ENCODE peak calls at places on chromosomes 4 and X, in five cellular contexts. A is effector CD8-positive, alpha-beta T cell; Q is T-helper 22 cell; F is chondrocyte; D is suprapubic skin. U is an unnamed sample.
A peak's percentile ranks its signal among the peaks of the same experiment; 100 is the strongest.

GRCh38 chrX:48827654-48827968 is 1.3 kb downstream of the ERAS start:
- DNase-seq in D (no peak), A (no peak), Q (no peak), F (no peak), U (no peak)

GRCh38 chrX:16946361-16946964 is at the start of gene REPS2:
- DNase-seq in Q (peak; percentile 66), F (no peak), D (peak; percentile 86), A (peak; percentile 70), U (peak; percentile 49)

GRCh38 chr4:111781611-111782010 is 363.6 kb upstream of the FAM241A start:
- DNase-seq in A (no peak), F (no peak), D (no peak), Q (no peak), U (peak; percentile 1)

GRCh38 chr4:83082777-83083176 is 31.8 kb downstream of the PLAC8 start:
- DNase-seq in A (no peak), Q (no peak), F (no peak), D (no peak), U (peak; percentile 3)

GRCh38 chr4:89356086-89356485 is 48.5 kb upstream of the GPRIN3 start:
- DNase-seq in Q (no peak), A (no peak), D (no peak), F (no peak), U (no peak)

GRCh38 chr4:180169966-180170365 is 2073.2 kb upstream of the TENM3 start:
- DNase-seq in Q (no peak), A (no peak), F (no peak), D (no peak), U (no peak)

GRCh38 chrX:133085785-133086184 is 11.1 kb downstream of the USP26 start:
- DNase-seq in A (no peak), D (no peak), Q (no peak), F (no peak), U (no peak)

GRCh38 chrX:84729408-84729807 is 227.2 kb upstream of the HDX start:
- DNase-seq in D (no peak), F (no peak), A (no peak), Q (no peak), U (no peak)

GRCh38 chr4:157961591-157961990 is 211.2 kb downstream of the GASK1B start:
- DNase-seq in Q (no peak), F (no peak), A (no peak), D (no peak), U (peak; percentile 9)

GRCh38 chr4:100493756-100494155 is 24.1 kb downstream of the EMCN start:
- DNase-seq in F (no peak), D (no peak), Q (no peak), A (no peak), U (no peak)

GRCh38 chrX:78130396-78130795 is 9.1 kb downstream of the TAF9B start:
- DNase-seq in A (no peak), Q (no peak), D (no peak), F (no peak), U (no peak)

GRCh38 chr4:156981262-156981661 is 9.7 kb upstream of the PDGFC start:
- DNase-seq in Q (no peak), D (no peak), A (no peak), F (no peak), U (no peak)

GRCh38 chr4:27176400-27176799 is 315.8 kb downstream of the STIM2 start:
- DNase-seq in Q (no peak), F (no peak), A (no peak), D (no peak), U (peak; percentile 2)

GRCh38 chr4:1241466-1241935 is 7.4 kb downstream of the CTBP1 start:
- DNase-seq in F (no peak), D (peak; percentile 57), A (no peak), Q (no peak), U (no peak)

GRCh38 chrX:131633285-131633917 is 89.5 kb downstream of the OR13H1 start:
- DNase-seq in F (no peak), D (no peak), Q (no peak), A (peak; percentile 0), U (peak; percentile 55)

GRCh38 chrX:129472116-129472515 is 51.2 kb downstream of the SMARCA1 start:
- DNase-seq in A (no peak), Q (no peak), F (no peak), D (no peak), U (peak; percentile 76)

GRCh38 chr4:3791910-3792542 is 25.8 kb downstream of the ADRA2C start:
- DNase-seq in F (peak; percentile 89), Q (no peak), D (no peak), A (no peak), U (peak; percentile 9)

GRCh38 chrX:112746812-112747630 is 67.3 kb upstream of the LHFPL1 start:
- DNase-seq in Q (no peak), D (no peak), F (no peak), A (no peak), U (peak; percentile 3)

GRCh38 chrX:21047034-21047455 is 327.2 kb upstream of the CNKSR2 start:
- DNase-seq in A (no peak), D (no peak), F (no peak), Q (no peak), U (no peak)

GRCh38 chrX:145751943-145752342 is 65.7 kb upstream of the SLITRK2 start:
- DNase-seq in Q (no peak), D (no peak), A (no peak), F (no peak), U (peak; percentile 49)

GRCh38 chrX:132610536-132610935 is 121.7 kb upstream of the MBNL3 start:
- DNase-seq in A (no peak), D (no peak), F (no peak), Q (no peak), U (no peak)

GRCh38 chr4:160836431-160836830 is 1327.4 kb downstream of the FSTL5 start:
- DNase-seq in F (no peak), Q (no peak), A (no peak), D (no peak), U (no peak)

GRCh38 chrX:47523297-47523696 is 37.7 kb upstream of the ARAF start:
- DNase-seq in F (no peak), Q (peak; percentile 52), D (peak; percentile 87), A (peak; percentile 72), U (peak; percentile 77)

GRCh38 chrX:120668357-120668756 is 38.5 kb upstream of the C1GALT1C1 start:
- DNase-seq in A (no peak), F (no peak), D (no peak), Q (no peak), U (peak; percentile 9)

GRCh38 chrX:148501121-148502066 is 977 bp downstream of the AFF2 start:
- DNase-seq in D (peak; percentile 58), F (peak; percentile 92), A (peak; percentile 1), Q (no peak), U (no peak)

GRCh38 chr4:16908377-16909021 is 10.1 kb upstream of the LDB2 start:
- DNase-seq in Q (no peak), F (no peak), A (no peak), D (no peak), U (no peak)

GRCh38 chr4:52799813-52800212 is 48.6 kb upstream of the ERVMER34-1 start:
- DNase-seq in D (no peak), A (no peak), F (no peak), Q (no peak), U (no peak)

GRCh38 chrX:20271186-20271585 is 4.5 kb upstream of the RPS6KA3 start:
- DNase-seq in D (no peak), A (no peak), Q (no peak), F (no peak), U (no peak)

GRCh38 chrX:148417934-148418333 is 82.5 kb upstream of the AFF2 start:
- DNase-seq in F (no peak), Q (no peak), D (no peak), A (no peak), U (no peak)

GRCh38 chr4:164725066-164725465 is 28.9 kb upstream of the SMIM31 start:
- DNase-seq in Q (no peak), A (no peak), F (no peak), D (no peak), U (no peak)

GRCh38 chr4:112284166-112284565 is 1.5 kb downstream of the TIFA start:
- DNase-seq in F (no peak), D (no peak), A (no peak), Q (no peak), U (peak; percentile 25)

GRCh38 chrX:133676344-133677122 is 261.2 kb upstream of the GPC4 start:
- DNase-seq in D (no peak), A (no peak), Q (no peak), F (no peak), U (no peak)

GRCh38 chrX:40243699-40244098 is 145.9 kb upstream of the BCOR start:
- DNase-seq in F (no peak), A (no peak), Q (no peak), D (no peak), U (no peak)

GRCh38 chr4:120865985-120866384 is 56.5 kb downstream of the PRDM5 start:
- DNase-seq in A (no peak), F (no peak), Q (no peak), D (no peak), U (no peak)

GRCh38 chrX:153592966-153593688 is 5.8 kb downstream of the CCNQ start:
- DNase-seq in A (no peak), D (no peak), F (peak; percentile 82), Q (no peak), U (no peak)

GRCh38 chrX:153411255-153411987 is at the start of gene ZFP92:
- DNase-seq in F (peak; percentile 88), Q (no peak), A (peak; percentile 28), D (no peak), U (peak; percentile 3)

GRCh38 chr4:8283631-8284121 is 14.1 kb downstream of the HTRA3 start:
- DNase-seq in A (no peak), D (peak; percentile 60), Q (no peak), F (peak; percentile 85), U (no peak)

GRCh38 chr4:143358923-143359694 is 22.4 kb downstream of the GAB1 start:
- DNase-seq in F (no peak), A (no peak), Q (no peak), D (no peak), U (peak; percentile 80)

GRCh38 chrX:107374116-107374515 is 75.3 kb upstream of the FRMPD3 start:
- DNase-seq in A (no peak), F (no peak), Q (no peak), D (no peak), U (no peak)